ENCODE peak calls at places on chromosomes 6 and 20, in six cellular contexts. H is cardiac muscle cell; L is astrocyte; S is left ventricle myocardium inferior; M is left lung; W is naive thymus-derived CD4-positive, alpha-beta T cell. T is an unnamed sample. For H3K9me3 and H3K4me1, the result is how much of the 10 kb centered on the place peaks cover.

GRCh38 chr6:32298632-32299336 is 72.9 kb downstream of the TSBP1 start:
- DNase-seq in H (no peak), L (peak), S (no peak), M (no peak), W (no peak), T (no peak)

GRCh38 chr6:33126101-33126714 is 50.4 kb downstream of the HLA-DPB1 start:
- DNase-seq in H (peak), L (no peak), S (peak), M (peak), W (peak), T (peak)

GRCh38 chr6:113630738-113631535 is 226.2 kb upstream of the MARCKS start:
- DNase-seq in H (peak), L (peak), S (no peak), M (no peak), W (no peak), T (no peak)

GRCh38 chr20:37734228-37734980 is 40.6 kb downstream of the CTNNBL1 start:
- DNase-seq in H (no peak), L (peak), S (no peak), M (no peak), W (no peak), T (no peak)

GRCh38 chr20:50733644-50734349 is 2.4 kb downstream of the PARD6B start:
- DNase-seq in H (no peak), L (no peak), S (no peak), M (no peak), W (no peak), T (no peak)

GRCh38 chr6:26307830-26308229 is 57.2 kb upstream of the BTN3A2 start:
- DNase-seq in H (no peak), L (no peak), S (no peak), M (no peak), W (no peak), T (no peak)

GRCh38 chr20:49413677-49414076 is 68.8 kb downstream of the KCNB1 start:
- DNase-seq in H (no peak), L (no peak), S (no peak), M (no peak), W (no peak), T (no peak)

GRCh38 chr20:9999660-10000059 is 35.1 kb upstream of the ANKEF1 start:
- DNase-seq in H (no peak), L (no peak), S (no peak), M (no peak), W (no peak), T (no peak)

GRCh38 chr20:13331536-13331935 is 110.5 kb downstream of the ISM1 start:
- DNase-seq in H (no peak), L (peak), S (no peak), M (no peak), W (no peak), T (no peak)

GRCh38 chr6:158711264-158711663 is 61.4 kb downstream of the SYTL3 start:
- DNase-seq in H (no peak), L (peak), S (no peak), M (no peak), W (no peak), T (no peak)

GRCh38 chr6:72217626-72218025 is 331.3 kb downstream of the RIMS1 start:
- DNase-seq in H (no peak), L (no peak), S (no peak), M (no peak), W (no peak), T (no peak)

GRCh38 chr6:169086020-169086419 is 167.6 kb downstream of the THBS2 start:
- DNase-seq in H (no peak), L (peak), S (no peak), M (no peak), W (no peak), T (no peak)

GRCh38 chr6:105746539-105746938 is 339.6 kb upstream of the PRDM1 start:
- DNase-seq in H (no peak), L (no peak), S (no peak), M (no peak), W (no peak), T (no peak)

GRCh38 chr6:143594647-143595046 is 83.1 kb upstream of the PHACTR2 start:
- DNase-seq in H (no peak), L (peak), S (no peak), M (no peak), W (no peak), T (no peak)

GRCh38 chr20:63522981-63523611 is 2.5 kb downstream of the PPDPF start:
- DNase-seq in H (no peak), L (no peak), S (no peak), M (peak), W (no peak), T (no peak)

GRCh38 chr6:63923139-63923739 is 287.6 kb downstream of the PHF3 start:
- DNase-seq in H (peak), L (peak), S (no peak), M (no peak), W (peak), T (no peak)

GRCh38 chr20:61422636-61423425 is 170.8 kb downstream of the CDH4 start:
- DNase-seq in H (no peak), L (no peak), S (no peak), M (no peak), W (no peak), T (no peak)

GRCh38 chr6:36598739-36599318 is 4.7 kb downstream of the SRSF3 start:
- DNase-seq in H (no peak), L (no peak), S (no peak), M (no peak), W (no peak), T (no peak)

GRCh38 chr6:139060332-139060731 is 31.8 kb downstream of the ABRACL start:
- DNase-seq in H (no peak), L (peak), S (no peak), M (no peak), W (no peak), T (no peak)

DNA sequence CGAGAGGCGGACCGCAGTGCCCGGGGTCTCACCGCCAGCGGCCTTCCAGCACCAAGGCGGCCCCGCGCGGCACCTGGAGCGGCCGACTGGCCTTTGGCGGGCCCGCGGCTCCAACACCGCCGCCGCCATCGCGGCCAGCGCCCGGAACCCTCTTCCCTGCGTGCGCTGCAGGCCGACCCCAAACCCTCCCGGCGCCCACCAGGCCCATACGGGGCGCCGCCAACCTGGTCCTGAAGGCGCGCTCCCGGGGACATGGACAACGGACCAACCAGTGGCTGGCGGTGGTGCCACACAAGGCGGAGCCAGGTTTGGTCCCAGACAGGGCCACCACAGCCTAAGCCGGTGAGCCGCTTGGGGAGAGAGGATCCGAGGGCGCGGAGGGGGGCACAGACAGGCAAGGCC is 1514.8 kb upstream of the DEFB115 start:
- DNase-seq in H (no peak), L (no peak), S (no peak), M (peak), W (no peak), T (no peak)
- H3K9me3 ChIP-seq in H (under half), L (under half), S (under half), M (under half), W (under half), T (under half)

DNA sequence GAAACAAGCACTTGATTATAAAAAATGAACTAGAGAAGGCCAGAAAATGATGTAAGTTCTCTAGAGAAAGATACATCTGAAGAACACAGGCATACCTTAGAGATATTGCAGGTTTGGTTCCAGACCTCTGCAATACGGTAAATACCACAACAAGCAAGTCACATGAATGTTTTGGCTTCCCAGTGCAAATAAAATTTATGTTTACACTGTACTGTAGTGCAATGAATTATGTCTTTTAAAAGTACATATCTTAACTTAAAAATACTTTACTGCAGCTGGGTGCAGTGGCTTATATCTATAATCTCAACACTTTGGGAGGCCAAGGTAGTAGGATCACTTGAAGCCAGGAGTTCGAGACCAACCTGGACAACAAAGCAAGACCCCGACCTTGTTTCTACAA is 10.9 kb upstream of the KIAA1586 start:
- DNase-seq in H (no peak), L (no peak), S (no peak), M (no peak), W (no peak), T (no peak)
- H3K4me1 ChIP-seq in H (under half), L (under half), S (under half), M (under half), W (under half), T (under half)

DNA sequence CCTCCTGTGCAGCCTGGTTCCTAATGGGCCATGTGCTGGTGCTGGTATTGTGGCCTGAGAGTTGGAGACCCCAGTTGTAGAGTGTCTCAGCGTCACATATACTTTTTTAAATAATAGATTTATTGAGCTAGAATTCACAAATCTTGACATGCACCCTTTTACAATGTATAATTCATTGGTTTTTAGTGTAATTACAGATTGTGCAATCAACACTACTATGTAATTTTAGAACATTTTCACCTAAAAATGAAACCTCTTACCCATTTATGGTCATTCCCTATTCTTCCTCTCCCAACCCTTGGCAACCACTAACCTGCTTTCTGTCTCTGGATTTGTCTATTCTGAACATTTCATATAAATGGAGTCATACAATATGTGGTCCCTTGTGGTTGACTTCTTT is 10.6 kb downstream of the PRIM2 start:
- DNase-seq in H (no peak), L (no peak), S (no peak), M (no peak), W (no peak), T (no peak)
- H3K9me3 ChIP-seq in H (under half), L (under half), S (under half), M (under half), W (under half), T (under half)

GRCh38 chr20:25038103-25038410 is 19.9 kb downstream of the ACSS1 start:
- DNase-seq in H (no peak), L (no peak), S (no peak), M (no peak), W (no peak), T (no peak)

GRCh38 chr20:25041813-25042530 is 16.0 kb downstream of the ACSS1 start:
- DNase-seq in H (no peak), L (no peak), S (no peak), M (no peak), W (no peak), T (no peak)

GRCh38 chr20:25040438-25040831 is 17.5 kb downstream of the ACSS1 start:
- DNase-seq in H (no peak), L (peak), S (no peak), M (peak), W (no peak), T (no peak)

GRCh38 chr20:25038591-25039015 is 19.3 kb downstream of the ACSS1 start:
- DNase-seq in H (no peak), L (no peak), S (no peak), M (peak), W (no peak), T (no peak)

GRCh38 chr20:25039697-25040437 is 18.1 kb downstream of the ACSS1 start:
- DNase-seq in H (no peak), L (peak), S (peak), M (peak), W (no peak), T (no peak)
- H3K4me1 ChIP-seq in H (under half), L (under half), S (half or more), M (half or more), W (under half), T (half or more)

DNA sequence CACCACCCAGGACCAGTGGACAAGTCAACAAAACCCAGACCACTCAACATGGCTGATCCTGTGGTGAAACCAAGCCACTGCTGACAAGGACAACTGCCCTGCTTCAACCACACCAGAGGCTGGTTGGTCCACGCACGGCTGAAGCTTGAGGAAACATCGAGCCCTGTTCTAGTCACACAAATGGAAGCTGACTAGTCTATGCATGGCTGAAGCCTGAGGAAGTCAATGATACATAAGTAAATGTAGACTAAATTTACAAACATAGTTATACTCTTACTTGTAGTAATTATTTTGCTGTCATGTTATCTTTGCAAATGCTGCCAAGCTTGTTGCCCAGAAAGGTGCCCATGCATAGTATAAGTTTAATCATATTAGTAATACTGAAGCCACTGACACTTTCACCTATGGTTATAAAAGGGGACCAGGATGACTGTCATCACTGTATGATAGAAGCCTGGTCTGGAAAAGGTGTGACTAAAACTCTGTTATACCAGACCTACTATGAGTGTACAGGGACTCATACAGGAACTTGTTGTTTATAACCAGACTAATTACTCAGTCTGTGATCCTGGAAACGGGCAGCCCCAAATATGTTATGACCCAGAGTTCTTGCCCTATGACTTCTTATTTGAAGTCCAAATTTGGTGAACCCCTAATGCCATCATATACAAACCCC is 5.6 kb downstream of the IL22RA2 start:
- DNase-seq in H (no peak), L (no peak), S (no peak), M (no peak), W (no peak), T (no peak)
- H3K9me3 ChIP-seq in H (under half), L (under half), S (under half), M (under half), W (under half), T (under half)

GRCh38 chr6:112244428-112244827 is 9.9 kb downstream of the LAMA4 start:
- DNase-seq in H (no peak), L (no peak), S (no peak), M (no peak), W (no peak), T (no peak)

GRCh38 chr6:112247275-112247674 is 7.1 kb downstream of the LAMA4 start:
- DNase-seq in H (no peak), L (no peak), S (no peak), M (no peak), W (no peak), T (no peak)

GRCh38 chr6:112241820-112242443 is 12.4 kb downstream of the LAMA4 start:
- DNase-seq in H (no peak), L (no peak), S (no peak), M (no peak), W (no peak), T (no peak)

GRCh38 chr6:112245511-112246203 is 8.7 kb downstream of the LAMA4 start:
- DNase-seq in H (no peak), L (peak), S (no peak), M (no peak), W (no peak), T (no peak)

GRCh38 chr6:112243861-112244415 is 10.4 kb downstream of the LAMA4 start:
- DNase-seq in H (no peak), L (no peak), S (no peak), M (no peak), W (no peak), T (no peak)
- H3K4me1 ChIP-seq in H (under half), L (under half), S (half or more), M (under half), W (under half), T (under half)

GRCh38 chr20:15611579-15611978 is 961.7 kb downstream of the KIF16B start:
- DNase-seq in H (no peak), L (no peak), S (no peak), M (no peak), W (no peak), T (no peak)

GRCh38 chr20:15612746-15613145 is 960.5 kb downstream of the KIF16B start:
- DNase-seq in H (no peak), L (no peak), S (no peak), M (no peak), W (no peak), T (no peak)

GRCh38 chr20:15613530-15613929 is 959.7 kb downstream of the KIF16B start:
- DNase-seq in H (peak), L (peak), S (no peak), M (no peak), W (no peak), T (no peak)

GRCh38 chr20:15609956-15610355 is 963.3 kb downstream of the KIF16B start:
- DNase-seq in H (no peak), L (no peak), S (no peak), M (no peak), W (no peak), T (no peak)

DNA sequence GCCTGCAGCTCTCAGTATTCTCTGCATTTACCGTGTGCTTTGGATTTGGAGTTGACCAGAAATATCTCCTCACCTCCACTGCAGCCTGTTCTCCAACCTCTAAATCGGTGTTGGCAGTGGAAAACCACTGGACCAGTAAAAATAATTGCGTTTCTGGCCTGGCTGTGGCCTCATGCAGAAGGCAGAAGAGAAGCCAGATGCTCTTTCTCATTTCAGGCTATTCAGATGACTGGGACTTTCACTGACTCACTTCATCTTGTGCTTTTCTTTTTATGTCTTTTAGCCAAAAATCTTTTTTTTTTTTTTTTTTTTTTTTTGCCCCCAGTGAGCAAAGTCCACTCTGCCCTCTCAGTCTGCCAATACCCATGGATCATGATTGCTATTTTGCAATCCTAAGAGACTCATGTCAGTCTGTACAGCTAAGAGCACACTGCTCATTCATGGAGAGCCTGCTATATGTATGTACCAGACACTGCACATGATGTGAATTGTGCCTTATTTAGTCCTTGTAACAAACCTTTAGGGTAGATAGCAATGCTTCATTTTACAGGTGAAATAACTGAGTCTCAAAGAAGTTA is 962.5 kb downstream of the KIF16B start:
- DNase-seq in H (no peak), L (no peak), S (no peak), M (no peak), W (no peak), T (no peak)
- H3K9me3 ChIP-seq in H (under half), L (under half), S (under half), M (under half), W (under half), T (under half)

GRCh38 chr20:839626-840025 is 6.1 kb downstream of the FAM110A start:
- DNase-seq in H (no peak), L (no peak), S (no peak), M (no peak), W (no peak), T (no peak)
- H3K4me1 ChIP-seq in H (under half), L (under half), S (under half), M (half or more), W (under half), T (under half)